ENCODE peak calls at places on chromosomes 3 and 15, in eight cellular contexts. K is aorta; B is RWPE2; O is stimulated activated naive CD8-positive, alpha-beta T cell treated with anti-CD3 and anti-CD28 coated beads, Interleukin-15, Interleukin-2, amounts not matched to agents 100 U/mL and 50 U/mL, for 24 hours; R is HepG2; T is central memory CD8-positive, alpha-beta T cell; M is activated CD8-positive, alpha-beta memory T cell treated with anti-CD3 and anti-CD28 coated beads, Interleukin-2, amount 10 ng/mL, durations not matched to agents 7 days and 5 days; L is stimulated activated memory B cell treated with anti-CD40 and anti-IgM and Interleukin-4, amounts not matched to agents 10 μg/mL and 1 μg/mL and 100 μg/mL, for 72 hours. E is an unnamed sample.

GRCh38 chr15:100934735-100935134 is 15.6 kb downstream of the LRRK1 start:
- ATAC-seq in B (peak; percentile 59), L (peak; percentile 76), M (no peak), K (no peak), O (no peak), T (no peak), R (peak; percentile 70), E (no peak)

GRCh38 chr3:42032693-42033349 is 58.3 kb upstream of the TRAK1 start:
- ATAC-seq in B (peak; percentile 33), K (peak; percentile 81), L (no peak), O (no peak), T (no peak), R (peak; percentile 95), M (no peak), E (no peak)

GRCh38 chr3:81173514-81173913 is 587.9 kb downstream of the GBE1 start:
- ATAC-seq in M (no peak), T (no peak), K (no peak), R (peak; percentile 64), B (no peak), O (no peak), L (no peak), E (no peak)

GRCh38 chr15:20357139-20358065 is 184.2 kb downstream of the GOLGA6L6 start:
- ATAC-seq in L (peak; percentile 40), O (no peak), T (no peak), R (peak; percentile 39), B (peak; percentile 1), K (peak; percentile 64), M (no peak), E (no peak)

GRCh38 chr3:171249171-171249692 is 211.0 kb downstream of the TNIK start:
- ATAC-seq in L (no peak), M (peak; percentile 12), R (no peak), O (no peak), K (no peak), B (no peak), T (no peak), E (no peak)

GRCh38 chr15:55255714-55256113 is 33.9 kb downstream of the RAB27A start:
- ATAC-seq in B (no peak), M (peak; percentile 66), L (no peak), K (no peak), T (peak; percentile 67), O (no peak), R (no peak), E (no peak)

GRCh38 chr3:4547799-4548198 is 54.7 kb downstream of the ITPR1 start:
- ATAC-seq in R (no peak), O (no peak), T (no peak), L (no peak), B (no peak), K (no peak), M (no peak), E (no peak)

GRCh38 chr15:60372223-60372622 is 25.6 kb downstream of the ANXA2 start:
- ATAC-seq in T (no peak), O (no peak), M (no peak), R (no peak), L (no peak), K (no peak), B (peak; percentile 1), E (no peak)

GRCh38 chr3:59771760-59772159 is 721.9 kb upstream of the CFAP20DC start:
- ATAC-seq in L (no peak), T (no peak), M (no peak), B (peak; percentile 83), K (no peak), R (peak; percentile 43), O (peak; percentile 51), E (peak; percentile 51)

GRCh38 chr15:39555885-39556284 is 25.0 kb upstream of the THBS1 start:
- ATAC-seq in M (no peak), R (peak; percentile 40), L (no peak), K (no peak), B (peak; percentile 26), T (no peak), O (no peak), E (no peak)

E was measured in activated T-helper 17 cell treated with anti-CD3 and anti-CD28 coated beads, Interleukin-2, amount 50 U/mL, for 72 hours.